ENCODE peak calls at places on chromosomes 3 and 15, in four cellular contexts. Y is GM12878, G is HepG2, E is K562. L is an unnamed sample.
A peak's percentile ranks its signal among the peaks of the same experiment; 100 is the strongest.

GRCh38 chr3:171173732-171174131 is 147.2 kb upstream of the SLC2A2 start:
- DNase-seq in Y (no peak), G (no peak), E (no peak), L (no peak)

GRCh38 chr15:48693474-48693873 is 48.0 kb upstream of the FBN1 start:
- DNase-seq in Y (no peak), G (no peak), E (no peak), L (no peak)

GRCh38 chr15:60858511-60859085 is 370.5 kb downstream of the RORA start:
- DNase-seq in Y (no peak), G (no peak), E (no peak), L (no peak)

GRCh38 chr15:89874926-89875564 is 18.7 kb downstream of the AP3S2 start:
- DNase-seq in Y (no peak), G (peak; percentile 46), E (peak; percentile 83), L (peak; percentile 69)

GRCh38 chr3:48367201-48367600 is 4.8 kb upstream of the FBXW12 start:
- DNase-seq in Y (no peak), G (no peak), E (peak; percentile 53), L (no peak)

GRCh38 chr3:22887664-22888291 is 315.3 kb upstream of the UBE2E2 start:
- DNase-seq in Y (no peak), G (no peak), E (peak; percentile 3), L (peak; percentile 4)

GRCh38 chr15:68552773-68553172 is 26.0 kb upstream of the CORO2B start:
- DNase-seq in Y (no peak), G (no peak), E (no peak), L (no peak)

GRCh38 chr15:61038387-61038786 is 190.7 kb downstream of the RORA start:
- DNase-seq in Y (no peak), G (no peak), E (peak; percentile 2), L (peak; percentile 85)

GRCh38 chr3:10437995-10438901 is 67.1 kb downstream of the ATP2B2 start:
- DNase-seq in Y (no peak), G (no peak), E (peak; percentile 72), L (no peak)

GRCh38 chr3:45781271-45781670 is 15.1 kb downstream of the SLC6A20 start:
- DNase-seq in Y (no peak), G (no peak), E (no peak), L (no peak)

GRCh38 chr3:26631385-26631738 is 8.8 kb downstream of the LRRC3B start:
- DNase-seq in Y (no peak), G (no peak), E (no peak), L (no peak)

GRCh38 chr3:155946178-155946577 is 75.7 kb downstream of the GMPS start:
- DNase-seq in Y (no peak), G (peak; percentile 20), E (no peak), L (no peak)

GRCh38 chr3:59970796-59971195 is 921.0 kb upstream of the CFAP20DC start:
- DNase-seq in Y (no peak), G (no peak), E (no peak), L (no peak)

GRCh38 chr3:195356151-195357086 is 85.5 kb upstream of the XXYLT1 start:
- DNase-seq in Y (no peak), G (no peak), E (no peak), L (no peak)

GRCh38 chr3:171809513-171810277 is 588 bp downstream of the PLD1 start:
- DNase-seq in Y (no peak), G (peak; percentile 70), E (peak; percentile 73), L (peak; percentile 85)

GRCh38 chr15:74174966-74175270 is 1.4 kb downstream of the ISLR start:
- DNase-seq in Y (no peak), G (no peak), E (no peak), L (no peak)

GRCh38 chr15:74171965-74172541 is 1.5 kb upstream of the ISLR start:
- DNase-seq in Y (no peak), G (no peak), E (no peak), L (no peak)

GRCh38 chr15:74174216-74174965 is 881 bp downstream of the ISLR start:
- DNase-seq in Y (no peak), G (no peak), E (no peak), L (no peak)

GRCh38 chr15:74172751-74173544 is 562 bp upstream of the ISLR start:
- DNase-seq in Y (no peak), G (no peak), E (peak; percentile 14), L (no peak)

DNA sequence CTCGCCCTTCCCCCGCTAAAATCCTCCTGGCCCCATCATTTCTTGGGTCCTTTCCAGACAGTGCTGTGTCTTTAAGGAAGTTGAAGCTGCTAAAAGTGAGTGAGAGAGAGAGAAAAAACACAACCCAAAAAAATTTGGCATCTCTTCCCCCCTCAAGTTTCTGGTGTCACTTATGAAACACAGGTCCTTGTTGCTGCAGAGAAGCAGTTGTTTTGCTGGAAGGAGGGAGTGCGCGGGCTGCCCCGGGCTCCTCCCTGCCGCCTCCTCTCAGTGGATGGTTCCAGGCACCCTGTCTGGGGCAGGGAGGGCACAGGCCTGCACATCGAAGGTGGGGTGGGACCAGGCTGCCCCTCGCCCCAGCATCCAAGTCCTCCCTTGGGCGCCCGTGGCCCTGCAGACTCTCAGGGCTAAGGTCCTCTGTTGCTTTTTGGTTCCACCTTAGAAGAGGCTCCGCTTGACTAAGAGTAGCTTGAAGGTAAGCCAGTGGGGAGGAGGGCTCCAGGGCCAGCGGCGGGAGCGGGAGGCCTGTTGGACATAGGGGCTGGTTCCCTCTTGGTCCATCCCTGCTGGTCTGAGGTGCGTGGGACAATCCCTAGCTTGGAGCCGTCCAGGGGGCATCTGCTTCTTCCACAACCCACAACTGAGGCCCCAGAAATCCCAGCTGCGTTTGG is at the start of gene ISLR:
- DNase-seq in Y (no peak), G (no peak), E (no peak), L (no peak)
- TF ChIP-seq MYC in Y (no peak), G (no peak), E (no peak), L (no peak)

DNA sequence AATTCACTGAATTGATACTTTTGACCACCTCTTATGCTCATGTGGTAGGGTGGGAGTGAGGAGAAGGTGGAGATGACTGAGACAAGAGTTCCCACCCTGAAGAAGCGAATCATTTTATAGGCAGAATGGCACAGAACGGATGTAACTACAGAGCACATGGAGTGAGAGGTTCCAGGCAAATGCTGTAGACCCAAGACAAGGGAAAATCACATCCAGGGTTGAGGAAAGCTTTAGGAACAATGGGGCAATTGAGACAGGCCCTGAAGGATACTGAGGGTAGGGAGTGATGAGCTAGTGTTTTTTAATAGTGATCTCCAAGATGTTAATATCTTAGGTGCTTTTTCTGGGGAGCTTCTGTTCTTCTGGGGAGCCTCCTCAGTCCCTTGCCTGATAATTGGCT is 8.1 kb downstream of the PCCB start:
- DNase-seq in Y (no peak), G (no peak), E (no peak), L (no peak)
- TF ChIP-seq EZH2 in Y (no peak), G (no peak), E (no peak), L (no peak)

DNA sequence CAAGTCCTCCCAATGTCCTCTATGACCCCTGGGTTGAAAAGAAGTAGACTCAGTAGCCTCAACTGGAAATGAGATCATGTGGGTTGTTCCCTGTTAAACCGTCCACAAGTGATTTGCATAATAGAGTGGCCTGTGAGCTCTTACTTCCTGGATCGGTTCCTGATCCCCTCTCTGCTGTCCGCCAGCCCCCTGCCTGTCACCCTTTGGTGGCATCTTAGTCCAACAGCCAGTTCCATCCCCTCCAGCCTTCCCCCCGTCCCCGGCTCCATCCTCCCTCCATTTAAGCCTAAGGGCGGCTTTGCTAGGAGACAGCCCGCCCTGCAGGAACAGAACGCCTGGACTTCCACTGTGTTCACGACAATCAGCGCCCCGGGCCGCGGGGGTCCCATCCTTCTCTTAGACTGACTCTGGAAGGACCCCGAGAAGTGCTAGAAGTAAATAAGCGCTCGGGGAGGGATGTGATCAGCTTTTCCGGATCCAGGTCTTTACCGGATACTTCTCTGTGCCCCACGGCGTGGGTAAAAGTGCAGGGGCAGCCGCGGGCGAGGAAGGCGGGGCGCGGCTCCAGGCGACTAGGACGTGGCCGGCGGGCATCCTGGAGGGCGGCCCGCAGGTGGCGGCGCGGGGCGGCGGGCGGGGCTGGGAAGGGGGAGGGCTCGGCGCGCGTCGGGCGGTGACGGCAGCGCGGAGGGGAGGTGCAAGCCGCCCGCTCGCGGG is 51.2 kb upstream of the ULK4 start:
- DNase-seq in Y (peak; percentile 86), G (peak; percentile 37), E (peak; percentile 87), L (peak; percentile 72)
- TF ChIP-seq POLR2AphosphoS5 in Y (peak; percentile 81), G (no peak), E (peak; percentile 40), L (no peak)

DNA sequence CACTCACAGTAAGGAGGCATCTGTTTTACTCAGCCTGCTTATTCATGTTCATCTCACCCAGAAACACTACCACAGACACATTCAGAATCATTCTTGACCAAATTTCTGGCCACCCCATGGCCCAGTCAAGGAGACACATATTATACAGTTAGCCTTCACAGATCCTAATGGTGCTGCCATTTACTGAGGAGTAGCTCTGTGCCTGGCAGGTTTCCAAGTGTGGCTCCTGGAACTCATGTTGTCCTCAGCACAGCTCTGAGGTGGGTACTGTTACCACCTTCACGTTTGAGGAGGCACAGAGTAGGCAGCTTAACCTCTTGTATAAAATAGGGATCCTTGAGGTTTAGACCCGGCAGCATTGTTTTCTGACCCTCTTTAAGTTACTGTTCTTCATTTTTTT is 3.8 kb downstream of the TRAK1 start:
- DNase-seq in Y (no peak), G (no peak), E (no peak), L (no peak)
- TF ChIP-seq MYC in Y (no peak), G (no peak), E (no peak), L (no peak)

GRCh38 chr15:96416218-96416933 is 85.9 kb downstream of the NR2F2 start:
- DNase-seq in Y (no peak), G (no peak), E (no peak), L (no peak)
- TF ChIP-seq EZH2 in Y (no peak), G (no peak), E (no peak), L (no peak)

DNA sequence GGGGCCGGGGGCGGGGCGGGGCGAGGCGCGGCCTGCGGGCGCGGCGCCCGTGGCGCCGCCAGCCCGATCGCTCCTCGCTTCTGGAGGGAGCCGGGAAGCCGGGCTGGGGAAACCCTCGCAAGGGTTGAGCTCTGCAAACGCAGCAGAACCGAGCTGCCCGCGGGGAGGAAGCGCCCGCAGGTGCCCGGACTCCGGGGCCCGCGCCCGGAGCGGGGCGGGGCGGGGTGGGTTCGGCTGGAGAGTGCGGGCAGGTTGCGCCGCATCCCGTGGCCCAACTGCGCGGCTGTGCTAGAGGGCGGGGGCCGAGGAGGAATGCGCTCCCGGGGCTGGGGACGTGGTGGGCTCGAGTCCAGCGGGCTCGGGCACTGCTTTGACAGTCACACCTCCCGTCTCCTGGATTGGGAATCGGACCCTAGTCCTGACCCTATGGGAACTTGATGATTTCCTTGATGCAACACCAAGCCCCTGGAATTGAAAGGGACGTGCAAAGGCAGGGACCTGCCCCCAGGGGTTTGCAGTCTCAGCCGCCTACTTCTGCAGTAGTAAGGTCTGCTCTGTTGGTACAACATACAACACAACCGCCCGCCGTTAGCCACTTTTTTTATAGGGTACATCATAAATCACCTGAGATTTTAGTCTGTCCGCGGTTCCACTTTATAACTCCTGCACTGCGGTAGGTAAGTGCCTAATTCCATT is 34.3 kb downstream of the ZBTB38 start:
- DNase-seq in Y (no peak), G (peak; percentile 33), E (no peak), L (peak; percentile 76)
- TF ChIP-seq POLR2AphosphoS5 in Y (no peak), G (no peak), E (no peak), L (no peak)

DNA sequence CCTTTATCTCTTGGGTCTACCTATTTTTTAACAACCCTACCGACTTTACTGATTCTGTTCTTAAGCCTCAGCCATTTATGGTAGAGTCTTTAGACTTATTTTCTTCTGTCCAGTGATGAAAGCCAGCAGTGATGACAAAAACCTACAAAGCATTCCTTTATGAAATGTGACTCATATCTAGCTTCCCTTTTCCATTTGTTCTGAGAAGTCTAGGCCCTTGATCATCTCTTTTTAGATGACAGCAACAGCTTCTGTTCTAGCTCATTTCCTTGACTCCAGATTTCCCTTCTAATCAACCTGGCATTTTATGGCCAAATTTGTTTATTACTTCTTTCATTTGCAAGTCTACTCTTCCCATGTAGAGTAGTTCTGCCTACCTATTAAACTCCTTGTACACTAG is 36.1 kb downstream of the CFAP44 start:
- DNase-seq in Y (peak; percentile 5), G (no peak), E (no peak), L (peak; percentile 24)
- TF ChIP-seq MYC in Y (no peak), G (no peak), E (no peak), L (no peak)

L was measured in endothelial cell of umbilical vein.